ENCODE peak calls at places on chromosomes 13 and 19, in ten cellular contexts. X is transverse colon; W is stimulated activated CD4-positive, alpha-beta T cell treated with anti-CD3 and anti-CD28 coated beads, Interleukin-4, amount 100 ng/mL, for 4 hours; M is dorsolateral prefrontal cortex; B is EH; Q is nephron progenitor cell; H is esophagus muscularis mucosa; R is naive thymus-derived CD8-positive, alpha-beta T cell; L is NCI-H774; Y is kidney tubule cell. P is an unnamed sample.

GRCh38 chr19:1855040-1855827 is 7.0 kb upstream of the REXO1 start:
- DNase-seq in B (peak; percentile 94), L (peak; percentile 60), X (peak; percentile 96), Q (peak; percentile 87), Y (peak; percentile 51), R (peak; percentile 68), W (peak; percentile 62), M (peak; percentile 52), H (peak; percentile 98), P (peak; percentile 88)

GRCh38 chr19:47227347-47228167 is 3.4 kb downstream of the BBC3 start:
- DNase-seq in L (peak; percentile 20), R (no peak), H (peak; percentile 98), W (peak; percentile 33), X (peak; percentile 89), Y (peak; percentile 93), Q (peak; percentile 89), M (peak; percentile 42), B (peak; percentile 97), P (peak; percentile 58)

GRCh38 chr19:45767410-45767880 is 1.6 kb downstream of the SIX5 start:
- DNase-seq in B (peak; percentile 93), Q (peak; percentile 84), W (no peak), H (no peak), M (no peak), L (no peak), Y (peak; percentile 68), X (peak; percentile 74), R (no peak), P (no peak)

GRCh38 chr13:27421101-27421881 is 3.1 kb upstream of the GTF3A start:
- DNase-seq in B (no peak), Q (no peak), X (no peak), H (no peak), L (no peak), R (no peak), W (no peak), M (no peak), Y (no peak), P (no peak)

GRCh38 chr13:49098198-49098597 is 121.9 kb upstream of the MLNR start:
- DNase-seq in H (no peak), W (no peak), R (no peak), Y (peak; percentile 89), L (no peak), Q (no peak), B (peak; percentile 96), M (no peak), X (no peak), P (no peak)

GRCh38 chr13:33152389-33152788 is 133.2 kb downstream of the STARD13 start:
- DNase-seq in R (no peak), L (no peak), B (no peak), M (no peak), X (no peak), W (no peak), Q (no peak), H (no peak), Y (no peak), P (no peak)

GRCh38 chr13:51549050-51549449 is 35.2 kb upstream of the WDFY2 start:
- DNase-seq in Y (peak; percentile 66), B (no peak), L (no peak), Q (no peak), R (no peak), X (no peak), H (no peak), W (no peak), M (no peak), P (no peak)

GRCh38 chr19:55080915-55081772 is 5.5 kb downstream of the EPS8L1 start:
- DNase-seq in Q (peak; percentile 92), B (peak; percentile 74), R (peak; percentile 85), X (peak; percentile 93), Y (peak; percentile 47), L (peak; percentile 72), M (no peak), H (no peak), W (peak; percentile 81), P (peak; percentile 68)

GRCh38 chr13:109737606-109738005 is 48.8 kb downstream of the IRS2 start:
- DNase-seq in Y (peak; percentile 47), Q (no peak), X (no peak), R (no peak), L (no peak), W (peak; percentile 27), B (peak; percentile 6), H (no peak), M (no peak), P (no peak)

GRCh38 chr19:1884719-1885334 is 469 bp downstream of the ABHD17A start:
- DNase-seq in M (no peak), Y (no peak), W (no peak), X (no peak), H (no peak), L (no peak), R (no peak), Q (peak; percentile 37), B (peak; percentile 43), P (no peak)

GRCh38 chr19:5035817-5036732 is 67.2 kb downstream of the KDM4B start:
- DNase-seq in X (no peak), W (no peak), B (no peak), L (no peak), Q (no peak), Y (no peak), H (no peak), M (peak; percentile 79), R (no peak), P (no peak)

P was measured in frontal cortex.